ENCODE peak calls at places on chromosomes 3 and 15, in six cellular contexts. U, D, V, H, M and Y are unnamed samples. For H3K36me3, the result is how much of the 10 kb centered on the place peaks cover.

GRCh38 chr15:52284164-52284563 is 11.4 kb downstream of the MYO5C start:
- DNase-seq in H (no peak), M (no peak), D (peak), V (no peak), U (no peak), Y (no peak)

GRCh38 chr3:168025076-168025475 is 70.6 kb downstream of the GOLIM4 start:
- DNase-seq in M (no peak), H (no peak), V (no peak), U (no peak), D (peak), Y (no peak)

GRCh38 chr15:61327019-61327631 is 98.0 kb upstream of the RORA start:
- DNase-seq in U (no peak), D (no peak), V (no peak), M (no peak), H (no peak), Y (no peak)

GRCh38 chr3:187822402-187822801 is 77.1 kb upstream of the BCL6 start:
- DNase-seq in U (no peak), H (no peak), V (no peak), D (no peak), M (no peak), Y (no peak)

GRCh38 chr15:99592135-99592845 is 26.5 kb downstream of the MEF2A start:
- DNase-seq in U (no peak), D (peak), M (no peak), V (no peak), H (no peak), Y (no peak)

GRCh38 chr15:100598655-100599054 is 3.3 kb downstream of the LINS1 start:
- DNase-seq in H (no peak), D (no peak), V (no peak), M (no peak), U (no peak), Y (no peak)

GRCh38 chr3:53236112-53236841 is 19.5 kb downstream of the TKT start:
- DNase-seq in D (peak), V (peak), U (peak), H (peak), M (peak), Y (no peak)

GRCh38 chr15:31786360-31786759 is 244.0 kb upstream of the CHRNA7 start:
- DNase-seq in H (no peak), M (no peak), U (no peak), V (no peak), D (no peak), Y (no peak)

GRCh38 chr3:138078096-138078495 is 37.3 kb downstream of the DZIP1L start:
- DNase-seq in U (no peak), H (no peak), V (no peak), D (peak), M (no peak), Y (no peak)

GRCh38 chr3:146967786-146968185 is 362.6 kb upstream of the PLSCR5 start:
- DNase-seq in U (no peak), H (no peak), M (no peak), V (no peak), D (no peak), Y (no peak)

GRCh38 chr15:59594493-59594942 is 17.1 kb upstream of the GCNT3 start:
- DNase-seq in U (peak), V (no peak), H (peak), M (peak), D (peak), Y (peak)

GRCh38 chr15:72934006-72934405 is 118.3 kb upstream of the NEO1 start:
- DNase-seq in H (no peak), U (no peak), D (peak), V (no peak), M (no peak), Y (no peak)

GRCh38 chr3:43102773-43103480 is 3.0 kb downstream of the POMGNT2 start:
- DNase-seq in V (no peak), H (no peak), M (no peak), U (peak), D (no peak), Y (no peak)

GRCh38 chr3:124824286-124824915 is 62.8 kb downstream of the ITGB5 start:
- DNase-seq in H (no peak), U (no peak), D (peak), V (no peak), M (no peak), Y (no peak)

GRCh38 chr15:35540885-35541284 is 5.1 kb downstream of the DPH6 start:
- DNase-seq in M (no peak), D (peak), U (no peak), V (no peak), H (no peak), Y (no peak)

GRCh38 chr3:183635107-183635430 is 354 bp upstream of the KLHL24 start:
- DNase-seq in H (no peak), M (no peak), U (no peak), V (no peak), D (no peak), Y (no peak)

GRCh38 chr3:7201784-7202183 is 340.9 kb downstream of the GRM7 start:
- DNase-seq in U (no peak), V (no peak), D (no peak), M (no peak), H (no peak), Y (no peak)

GRCh38 chr3:105431171-105431570 is 64.5 kb downstream of the ALCAM start:
- DNase-seq in M (no peak), U (no peak), H (no peak), V (no peak), D (peak), Y (no peak)

GRCh38 chr15:84891339-84891738 is 6.9 kb downstream of the SLC28A1 start:
- DNase-seq in M (no peak), U (no peak), V (no peak), H (no peak), D (no peak), Y (no peak)

GRCh38 chr15:70098461-70099166 is 897 bp upstream of the TLE3 start:
- DNase-seq in M (peak), V (no peak), H (peak), U (peak), D (no peak), Y (peak)

GRCh38 chr3:184786271-184787010 is 25.5 kb upstream of the VPS8 start:
- DNase-seq in D (peak), M (no peak), H (peak), U (no peak), V (peak), Y (no peak)

GRCh38 chr3:80285370-80285769 is 517.6 kb upstream of the ROBO1 start:
- DNase-seq in U (no peak), M (no peak), V (no peak), D (no peak), H (no peak), Y (no peak)

GRCh38 chr15:100829457-100829856 is 50.2 kb upstream of the ALDH1A3 start:
- DNase-seq in M (no peak), H (no peak), U (no peak), V (no peak), D (no peak), Y (no peak)

GRCh38 chr15:96344706-96345559 is 14.4 kb downstream of the NR2F2 start:
- DNase-seq in U (no peak), H (no peak), M (no peak), D (no peak), V (no peak), Y (no peak)

GRCh38 chr15:63191895-63192603 is 2.6 kb downstream of the RAB8B start:
- DNase-seq in U (peak), H (peak), M (no peak), D (no peak), V (no peak), Y (no peak)

GRCh38 chr15:74867562-74868458 is 5.4 kb downstream of the SCAMP2 start:
- DNase-seq in M (no peak), V (no peak), D (no peak), H (peak), U (peak), Y (no peak)

GRCh38 chr15:80554526-80554925 is 140.6 kb upstream of the ABHD17C start:
- DNase-seq in V (no peak), U (no peak), D (no peak), M (no peak), H (no peak), Y (no peak)

GRCh38 chr15:72034859-72035650 is 82.9 kb downstream of the MYO9A start:
- DNase-seq in D (peak), M (no peak), V (no peak), U (no peak), H (no peak), Y (no peak)

GRCh38 chr3:71128951-71129350 is 454.6 kb downstream of the FOXP1 start:
- DNase-seq in M (no peak), D (no peak), V (no peak), H (no peak), U (no peak), Y (no peak)

GRCh38 chr3:11084098-11084497 is 70.2 kb upstream of the HRH1 start:
- DNase-seq in V (no peak), U (no peak), H (no peak), D (no peak), M (no peak), Y (no peak)

GRCh38 chr15:101723161-101723873 is 956 bp downstream of the TARS3 start:
- DNase-seq in H (peak), V (no peak), M (no peak), U (peak), D (peak), Y (no peak)

GRCh38 chr15:50051344-50051743 is 67.7 kb downstream of the ATP8B4 start:
- DNase-seq in D (no peak), U (no peak), V (no peak), H (no peak), M (no peak), Y (no peak)

GRCh38 chr15:95113041-95113440 is 881.7 kb downstream of the MCTP2 start:
- DNase-seq in M (no peak), H (no peak), D (no peak), V (no peak), U (no peak), Y (no peak)

DNA sequence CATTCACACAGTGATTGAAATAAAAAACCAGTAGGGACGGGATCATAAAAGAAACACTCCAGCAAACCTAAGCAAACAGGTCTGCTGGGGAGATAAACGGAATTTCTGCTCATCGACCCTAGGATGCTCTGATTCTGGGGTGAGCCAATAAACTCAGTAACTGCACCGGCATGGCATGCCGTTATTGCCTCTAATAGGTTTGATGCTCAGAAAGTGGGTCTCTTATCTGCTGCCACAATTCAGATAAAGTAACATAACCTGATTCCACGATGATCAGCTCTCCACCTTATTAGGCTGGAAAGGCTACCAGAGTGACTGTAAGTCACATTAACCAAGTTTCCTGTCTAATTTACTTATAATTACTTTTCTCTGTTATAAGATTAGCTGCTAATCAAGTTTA is 19.6 kb downstream of the DCLK3 start:
- DNase-seq in U (no peak), V (no peak), M (no peak), D (no peak), H (no peak), Y (no peak)
- H3K36me3 ChIP-seq in U (under half), V (under half), M (under half), D (under half), H (under half), Y (under half)

DNA sequence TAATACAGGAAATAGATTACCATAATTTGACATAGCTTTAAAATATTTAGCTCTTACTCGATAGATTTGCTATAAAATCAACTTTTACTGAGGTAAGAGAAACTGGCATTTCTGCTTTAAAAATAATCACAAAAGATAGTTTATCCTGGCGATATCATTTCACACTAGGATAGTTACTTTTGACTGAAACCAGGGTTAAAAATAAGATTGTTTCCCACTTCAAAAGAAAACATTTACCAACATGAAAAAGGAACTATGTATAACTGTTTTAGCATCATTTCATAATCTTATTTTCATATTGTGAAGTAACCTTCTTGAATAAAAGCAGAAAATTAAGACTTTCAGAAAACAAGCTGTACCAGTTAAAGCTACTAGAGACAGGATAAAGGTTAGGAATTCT is 15.3 kb downstream of the PSMD6 start:
- DNase-seq in V (no peak), D (no peak), M (no peak), U (no peak), H (no peak), Y (no peak)
- H3K36me3 ChIP-seq in V (half or more), D (under half), M (under half), U (under half), H (half or more), Y (under half)

GRCh38 chr15:42213481-42213880 is 5.4 kb upstream of the VPS39 start:
- DNase-seq in U (no peak), H (no peak), V (no peak), M (no peak), D (no peak), Y (no peak)

GRCh38 chr15:42214600-42214999 is 6.5 kb upstream of the VPS39 start:
- DNase-seq in D (no peak), M (no peak), H (no peak), V (no peak), U (no peak), Y (no peak)

GRCh38 chr15:42218953-42219596 is 11.0 kb upstream of the VPS39 start:
- DNase-seq in D (no peak), M (no peak), U (no peak), V (no peak), H (no peak), Y (no peak)

GRCh38 chr15:42220216-42220615 is 12.1 kb upstream of the VPS39 start:
- DNase-seq in V (no peak), M (no peak), D (no peak), H (no peak), U (no peak), Y (no peak)

DNA sequence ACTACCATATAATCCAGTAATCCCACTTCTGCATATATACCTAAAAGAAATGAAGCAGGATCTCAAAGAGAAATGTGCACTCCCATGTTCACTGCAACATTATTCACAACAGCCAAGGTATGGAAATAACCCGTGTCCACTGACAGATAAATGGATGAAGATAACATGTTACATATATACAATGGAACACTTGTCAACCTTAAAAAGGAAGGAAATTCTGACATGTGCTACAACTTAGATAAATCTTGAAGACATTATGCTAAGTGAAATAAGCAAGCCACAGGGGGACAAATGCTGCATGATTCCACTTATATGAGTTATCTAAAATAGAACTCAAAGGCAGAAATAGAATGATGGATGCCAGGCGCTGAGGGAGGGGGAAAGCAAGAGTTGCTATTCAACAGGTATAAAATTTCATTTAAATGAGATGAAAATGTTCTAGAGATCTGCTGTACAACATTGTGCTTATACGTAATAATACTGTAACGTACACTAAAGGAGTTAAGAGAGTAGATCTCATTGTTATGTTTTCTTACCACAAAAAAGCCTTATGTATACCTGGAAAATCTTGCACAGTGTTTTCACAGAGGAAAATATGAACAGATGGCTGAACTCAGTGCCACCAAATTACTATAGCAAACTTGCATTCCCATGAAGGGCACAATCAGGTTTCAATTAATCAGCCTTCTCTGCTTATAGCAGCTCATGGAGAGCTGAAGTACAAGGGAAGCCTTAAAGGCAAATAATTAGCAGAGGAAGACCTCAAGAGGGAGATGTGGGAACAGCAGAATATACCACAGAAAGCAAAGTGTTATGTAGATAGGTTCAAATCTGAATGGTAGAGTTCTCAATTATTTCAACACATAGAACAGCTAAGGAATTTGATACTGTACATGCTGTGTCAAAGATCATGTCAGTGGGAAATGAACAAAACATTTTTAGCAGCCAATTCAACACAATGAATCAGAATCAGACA is 8.0 kb upstream of the VPS39 start:
- DNase-seq in D (no peak), U (no peak), H (no peak), V (no peak), M (no peak), Y (no peak)
- H3K36me3 ChIP-seq in D (under half), U (under half), H (half or more), V (half or more), M (under half), Y (under half)

GRCh38 chr3:121667333-121667732 is 6.6 kb upstream of the HCLS1 start:
- DNase-seq in U (no peak), M (no peak), H (no peak), V (no peak), D (no peak), Y (no peak)

GRCh38 chr3:121670676-121671075 is 10.0 kb upstream of the HCLS1 start:
- DNase-seq in V (no peak), U (no peak), M (no peak), D (no peak), H (no peak), Y (no peak)
- H3K36me3 ChIP-seq in V (half or more), U (under half), M (under half), D (under half), H (half or more), Y (under half)

DNA sequence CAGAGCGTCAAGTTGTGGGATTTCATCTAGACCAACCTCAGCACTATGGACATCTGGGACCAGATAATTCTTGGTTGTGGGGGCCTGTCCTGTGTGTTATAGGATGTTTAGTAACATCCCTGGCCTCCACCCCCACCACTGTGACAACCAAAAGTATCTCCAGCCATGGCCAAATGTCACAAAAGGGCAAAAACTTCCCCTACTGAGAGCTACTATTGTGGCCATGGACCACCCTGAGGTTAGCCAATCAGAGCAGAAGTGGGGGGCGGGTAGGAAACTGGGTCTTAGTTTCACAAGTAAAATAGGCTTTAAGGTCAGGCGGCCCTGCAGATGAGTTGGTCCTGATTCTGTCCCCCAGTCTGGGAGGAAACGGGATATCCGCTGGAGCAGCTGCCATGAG is 25.4 kb downstream of the KIF7 start:
- DNase-seq in H (no peak), D (no peak), V (no peak), U (no peak), M (no peak), Y (no peak)
- H3K36me3 ChIP-seq in H (under half), D (half or more), V (half or more), U (under half), M (under half), Y (under half)

DNA sequence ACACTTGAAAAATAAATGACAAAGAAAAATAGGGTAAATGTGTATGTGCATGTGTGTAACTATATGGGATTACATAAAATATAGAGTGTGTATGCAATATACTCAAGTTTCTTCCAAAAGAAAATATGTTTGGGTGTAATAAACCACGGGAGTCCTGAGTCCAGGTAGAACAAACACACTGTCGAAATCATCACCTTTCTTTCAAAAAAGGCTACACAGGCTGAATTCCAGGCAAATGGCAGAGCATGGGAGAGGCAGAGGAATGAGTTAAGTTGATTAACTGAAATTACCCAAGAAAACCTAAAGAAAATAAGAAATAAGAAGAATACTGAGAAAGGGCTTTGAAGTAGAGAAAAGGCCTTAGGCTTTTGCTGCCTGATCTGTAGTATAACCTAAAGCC is 26.1 kb downstream of the CEP152 start:
- DNase-seq in V (no peak), U (no peak), H (no peak), M (no peak), D (no peak), Y (no peak)
- H3K36me3 ChIP-seq in V (under half), U (under half), H (under half), M (under half), D (under half), Y (under half)

GRCh38 chr15:48643236-48643635 is 2.3 kb downstream of the FBN1 start:
- DNase-seq in D (no peak), V (no peak), H (no peak), M (no peak), U (no peak), Y (no peak)

GRCh38 chr15:48643776-48644497 is 1.6 kb downstream of the FBN1 start:
- DNase-seq in U (no peak), H (no peak), M (no peak), D (no peak), V (no peak), Y (no peak)

GRCh38 chr15:48644498-48644826 is 1.0 kb downstream of the FBN1 start:
- DNase-seq in V (peak), M (peak), D (peak), U (no peak), H (no peak), Y (no peak)

GRCh38 chr15:48641416-48641815 is 4.1 kb downstream of the FBN1 start:
- DNase-seq in V (no peak), H (no peak), D (peak), M (no peak), U (peak), Y (no peak)

DNA sequence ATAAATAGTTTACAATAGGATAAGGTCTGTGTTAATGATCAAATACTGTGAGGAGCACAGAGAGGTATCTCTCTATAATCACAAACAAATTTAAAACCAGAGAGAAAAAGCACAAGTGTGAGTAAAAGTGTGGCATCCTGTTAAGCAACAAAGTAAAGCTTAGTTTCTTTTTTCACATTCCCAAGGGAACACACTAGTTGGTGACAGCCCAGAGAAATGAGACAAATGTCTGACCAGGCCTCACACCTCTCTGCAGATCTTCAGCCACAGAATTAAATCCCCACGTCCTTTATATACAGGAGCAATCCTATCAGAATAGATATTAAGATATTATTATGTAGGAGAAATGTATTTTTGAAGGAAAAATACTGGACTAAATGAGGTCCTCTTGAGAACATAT is 2.7 kb downstream of the FBN1 start:
- DNase-seq in V (no peak), M (no peak), D (no peak), U (no peak), H (no peak), Y (no peak)
- H3K36me3 ChIP-seq in V (under half), M (under half), D (under half), U (under half), H (under half), Y (under half)